ENCODE peak calls at places on chromosomes 4 and X, in four cellular contexts. Y, F, B and L are unnamed samples.
A peak's percentile ranks its signal among the peaks of the same experiment; 100 is the strongest.

GRCh38 chrX:331145-331771 is 12.7 kb upstream of the GTPBP6 start:
- DNase-seq in Y (no peak), F (no peak), B (peak; percentile 33), L (no peak)

GRCh38 chr4:105808459-105809041 is 86.7 kb upstream of the NPNT start:
- DNase-seq in Y (peak; percentile 7), F (no peak), B (peak; percentile 97), L (no peak)

GRCh38 chr4:176034936-176035335 is 30.7 kb upstream of the WDR17 start:
- DNase-seq in B (no peak), Y (no peak), F (no peak), L (no peak)

GRCh38 chr4:131091896-131092295 is 1995.9 kb downstream of the C4orf33 start:
- DNase-seq in F (no peak), Y (peak; percentile 48), B (peak; percentile 61), L (no peak)

GRCh38 chr4:81040175-81040659 is 9.7 kb downstream of the BMP3 start:
- DNase-seq in B (peak; percentile 56), F (no peak), Y (no peak), L (no peak)

GRCh38 chr4:181939199-181939945 is 303.8 kb upstream of the TENM3 start:
- DNase-seq in F (no peak), B (peak; percentile 35), Y (no peak), L (no peak)

GRCh38 chr4:6984611-6985115 is 58.5 kb upstream of the TADA2B start:
- DNase-seq in B (no peak), F (no peak), Y (no peak), L (no peak)

GRCh38 chr4:159429693-159430035 is 326.8 kb downstream of the RAPGEF2 start:
- DNase-seq in Y (no peak), B (no peak), F (no peak), L (no peak)

GRCh38 chrX:149504226-149504914 is 736 bp downstream of the IDS start:
- DNase-seq in F (no peak), Y (no peak), B (no peak), L (no peak)

GRCh38 chr4:116229420-116229819 is 856.0 kb downstream of the TRAM1L1 start:
- DNase-seq in Y (no peak), B (no peak), F (no peak), L (no peak)

GRCh38 chr4:77199701-77200100 is 42.7 kb downstream of the CCNG2 start:
- DNase-seq in F (no peak), B (no peak), Y (no peak), L (no peak)

GRCh38 chrX:24988314-24988713 is 27.5 kb downstream of the ARX start:
- DNase-seq in B (no peak), F (no peak), Y (no peak), L (no peak)

GRCh38 chrX:148385471-148385870 is 114.9 kb upstream of the AFF2 start:
- DNase-seq in Y (no peak), B (no peak), F (no peak), L (no peak)

GRCh38 chr4:42152507-42153504 is at the start of gene BEND4:
- DNase-seq in Y (no peak), F (no peak), B (no peak), L (no peak)
- TF ChIP-seq CTCF in Y (no peak), F (no peak), B (no peak), L (no peak)

GRCh38 chr4:48546336-48546735 is 56.3 kb downstream of the ZAR1 start:
- DNase-seq in B (peak; percentile 64), Y (peak; percentile 12), F (no peak), L (no peak)
- TF ChIP-seq CTCF in B (peak; percentile 65), Y (peak; percentile 59), F (no peak), L (peak; percentile 83)

GRCh38 chr4:3148926-3149325 is 74.4 kb downstream of the HTT start:
- DNase-seq in F (no peak), Y (no peak), B (no peak), L (no peak)

GRCh38 chr4:3145251-3145908 is 70.9 kb downstream of the HTT start:
- DNase-seq in F (no peak), Y (no peak), B (peak; percentile 60), L (no peak)
- TF ChIP-seq CTCF in F (no peak), Y (peak; percentile 17), B (no peak), L (peak; percentile 42)

DNA sequence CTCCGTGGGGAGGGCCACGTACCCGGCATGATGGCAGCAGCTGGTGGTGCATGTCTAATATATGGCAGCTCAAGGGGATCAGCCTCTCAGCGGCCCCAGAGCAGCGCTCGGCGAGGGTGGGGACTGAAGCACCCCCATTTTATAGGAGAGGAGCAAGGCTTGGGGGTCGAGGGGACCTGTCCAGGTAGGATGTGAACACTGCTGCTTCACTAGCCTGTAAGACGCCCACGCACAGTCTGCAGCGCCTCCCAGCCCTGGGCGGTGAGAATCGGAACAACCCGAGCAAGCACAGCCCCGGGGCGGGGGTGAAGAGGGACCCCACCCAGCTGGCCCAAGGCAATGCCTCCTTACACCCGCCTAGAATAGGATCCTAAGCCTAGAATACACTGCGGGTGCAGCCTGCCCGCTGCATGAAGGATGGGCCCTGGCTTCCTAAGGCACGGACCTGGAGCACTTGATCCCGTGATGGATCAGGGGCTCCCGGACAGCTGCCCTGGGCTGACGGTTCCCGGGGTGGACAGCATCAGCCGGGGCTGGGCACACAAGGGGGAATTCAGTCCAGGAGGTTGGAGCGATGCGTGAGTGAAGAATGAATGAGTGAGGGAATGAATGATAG is 17.6 kb downstream of the ADRA2C start:
- DNase-seq in B (no peak), Y (no peak), F (no peak), L (no peak)
- TF ChIP-seq CTCF in B (peak; percentile 5), Y (no peak), F (no peak), L (peak; percentile 68)

GRCh38 chrX:40736170-40736505 is 796 bp upstream of the MED14 start:
- DNase-seq in F (no peak), B (no peak), Y (no peak), L (no peak)
- TF ChIP-seq CTCF in F (no peak), B (no peak), Y (no peak), L (peak; percentile 10)

GRCh38 chr4:108786351-108786750 is 23.5 kb upstream of the ETNPPL start:
- DNase-seq in Y (no peak), F (no peak), B (no peak), L (no peak)

GRCh38 chr4:108787106-108787505 is 24.3 kb upstream of the ETNPPL start:
- DNase-seq in F (no peak), B (no peak), Y (no peak), L (no peak)

GRCh38 chr4:108787724-108788123 is 24.9 kb upstream of the ETNPPL start:
- DNase-seq in F (no peak), B (no peak), Y (no peak), L (no peak)

GRCh38 chr4:108779958-108780357 is 17.1 kb upstream of the ETNPPL start:
- DNase-seq in B (no peak), F (no peak), Y (no peak), L (no peak)

DNA sequence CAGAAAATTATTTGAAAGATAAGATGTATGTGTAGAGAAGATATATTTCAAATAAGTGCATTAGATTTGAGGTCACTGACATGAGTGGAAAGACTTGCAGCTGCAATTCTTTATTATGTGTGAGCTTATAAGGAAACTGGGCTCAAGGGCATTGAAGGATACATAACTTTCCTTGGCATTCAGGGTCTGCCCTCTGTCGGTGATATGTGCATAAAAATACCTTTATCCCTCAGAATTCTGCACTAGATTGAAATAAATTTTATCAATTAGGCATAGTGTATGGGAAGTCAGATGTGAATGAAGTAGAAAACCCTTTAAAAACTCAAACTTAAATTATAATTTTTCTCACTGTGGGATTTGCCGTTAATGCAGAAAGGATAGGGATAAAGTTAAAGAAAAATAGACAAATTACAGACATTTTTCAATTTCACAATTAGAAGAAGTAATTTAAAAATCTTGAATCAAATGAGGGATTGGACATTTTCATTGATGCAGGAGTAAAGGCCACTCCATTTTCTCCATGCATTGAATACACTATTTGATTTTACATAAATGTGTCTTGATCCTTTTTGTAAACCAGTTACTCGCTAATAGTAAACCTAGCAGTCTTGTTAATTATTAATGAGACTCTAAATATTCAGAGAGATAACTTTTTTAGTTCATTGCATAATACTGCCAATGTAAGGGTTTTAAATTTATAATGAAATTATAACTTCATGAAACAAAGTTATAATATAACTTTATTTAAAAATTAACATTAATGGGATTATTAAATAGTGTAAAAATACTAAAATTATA is 21.0 kb upstream of the ETNPPL start:
- DNase-seq in Y (peak; percentile 12), B (peak; percentile 4), F (no peak), L (no peak)
- TF ChIP-seq CTCF in Y (peak; percentile 30), B (peak; percentile 30), F (no peak), L (peak; percentile 63)

GRCh38 chr4:169047967-169048366 is 37.9 kb upstream of the CBR4 start:
- DNase-seq in F (no peak), B (no peak), Y (no peak), L (no peak)

GRCh38 chr4:169042608-169043007 is 32.6 kb upstream of the CBR4 start:
- DNase-seq in F (no peak), B (no peak), Y (no peak), L (no peak)

GRCh38 chr4:169044723-169045447 is 34.8 kb upstream of the CBR4 start:
- DNase-seq in F (no peak), Y (no peak), B (no peak), L (no peak)

GRCh38 chr4:169048867-169049266 is 38.8 kb upstream of the CBR4 start:
- DNase-seq in Y (no peak), B (no peak), F (no peak), L (no peak)

GRCh38 chr4:169045862-169046584 is 36.0 kb upstream of the CBR4 start:
- DNase-seq in Y (no peak), B (peak; percentile 14), F (no peak), L (no peak)
- TF ChIP-seq CTCF in Y (peak; percentile 15), B (no peak), F (no peak), L (no peak)

DNA sequence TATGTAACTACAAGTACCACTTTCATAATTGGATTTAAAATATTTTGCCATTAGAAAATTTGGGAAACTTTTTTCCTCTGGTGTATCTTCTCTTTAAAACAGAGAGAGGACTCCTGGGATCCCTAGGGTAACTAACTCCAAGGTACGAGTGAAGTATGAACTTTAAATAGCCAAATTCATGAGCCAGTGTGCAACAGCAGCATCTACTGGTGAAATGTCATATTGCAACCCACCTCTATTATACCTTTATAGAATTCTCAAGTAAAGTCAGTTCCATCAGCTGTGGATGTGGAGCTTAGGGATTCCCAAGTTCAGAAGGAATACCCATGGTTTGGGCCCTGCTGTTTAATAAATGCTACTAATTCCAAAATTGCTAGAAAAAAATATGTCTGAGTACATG is 282.7 kb upstream of the TAPT1 start:
- DNase-seq in Y (no peak), B (no peak), F (no peak), L (no peak)
- TF ChIP-seq CTCF in Y (no peak), B (peak; percentile 42), F (no peak), L (peak; percentile 62)

GRCh38 chrX:46758163-46758955 is 559 bp downstream of the SLC9A7 start:
- DNase-seq in F (no peak), Y (no peak), B (peak; percentile 5), L (no peak)
- TF ChIP-seq CTCF in F (no peak), Y (no peak), B (no peak), L (no peak)